ENCODE peak calls at places on chromosome 20, in six cellular contexts. O is AG10803, K is AG09309, X is BE2C, T is WERI-Rb-1, H is fibroblast of lung. D is an unnamed sample.

GRCh38 chr20:16476032-16476431 is 97.2 kb downstream of the KIF16B start:
- DNase-seq in X (peak; percentile 20), K (no peak), H (peak; percentile 30), O (peak; percentile 55), T (no peak), D (no peak)

GRCh38 chr20:1263853-1264252 is 2.2 kb upstream of the SNPH start:
- DNase-seq in O (peak; percentile 52), X (no peak), T (no peak), K (no peak), H (peak; percentile 27), D (no peak)

GRCh38 chr20:64155258-64156135 is 8.8 kb upstream of the MYT1 start:
- DNase-seq in T (peak; percentile 70), H (no peak), K (no peak), O (no peak), X (peak; percentile 70), D (no peak)

GRCh38 chr20:9999660-10000059 is 35.1 kb upstream of the ANKEF1 start:
- DNase-seq in O (peak; percentile 35), X (peak; percentile 20), T (no peak), K (no peak), H (no peak), D (no peak)

GRCh38 chr20:13207016-13207415 is 14.1 kb upstream of the ISM1 start:
- DNase-seq in O (no peak), K (no peak), H (no peak), T (no peak), X (no peak), D (no peak)

GRCh38 chr20:11437611-11438380 is 479.9 kb upstream of the BTBD3 start:
- DNase-seq in X (no peak), H (no peak), T (no peak), O (no peak), K (no peak), D (no peak)

GRCh38 chr20:58349586-58349985 is 39.4 kb upstream of the VAPB start:
- DNase-seq in O (peak; percentile 54), H (peak; percentile 77), X (no peak), K (no peak), T (no peak), D (no peak)

GRCh38 chr20:42155586-42155985 is 537.4 kb upstream of the CHD6 start:
- DNase-seq in H (no peak), X (no peak), K (no peak), T (no peak), O (no peak), D (no peak)

GRCh38 chr20:48544402-48545333 is 283.1 kb downstream of the PREX1 start:
- DNase-seq in H (no peak), K (no peak), T (peak; percentile 69), X (peak; percentile 70), O (no peak), D (no peak)

GRCh38 chr20:13671500-13672288 is 33.0 kb upstream of the TASP1 start:
- DNase-seq in K (peak; percentile 52), T (no peak), H (peak; percentile 90), O (peak; percentile 67), X (no peak), D (no peak)

GRCh38 chr20:63955281-63955845 is 853 bp downstream of the UCKL1 start:
- DNase-seq in K (no peak), T (no peak), H (peak; percentile 28), O (peak; percentile 31), X (peak; percentile 43), D (no peak)

GRCh38 chr20:46705378-46705729 is 4.1 kb upstream of the SLC2A10 start:
- DNase-seq in H (no peak), T (no peak), K (peak; percentile 88), O (peak; percentile 97), X (no peak), D (no peak)

GRCh38 chr20:63708301-63709148 is 686 bp downstream of the ZGPAT start:
- DNase-seq in K (no peak), O (no peak), H (no peak), T (peak; percentile 16), X (peak; percentile 18), D (peak; percentile 28)

GRCh38 chr20:12570371-12570770 is 438.4 kb upstream of the SPTLC3 start:
- DNase-seq in K (no peak), O (no peak), X (peak; percentile 74), T (peak; percentile 82), H (no peak), D (peak; percentile 81)

GRCh38 chr20:14634666-14635065 is 297.3 kb upstream of the FLRT3 start:
- DNase-seq in O (no peak), H (no peak), X (no peak), T (no peak), K (no peak), D (no peak)

GRCh38 chr20:63856111-63856511 is 5.2 kb upstream of the ABHD16B start:
- DNase-seq in T (no peak), X (no peak), O (no peak), K (no peak), H (no peak), D (peak; percentile 65)

DNA sequence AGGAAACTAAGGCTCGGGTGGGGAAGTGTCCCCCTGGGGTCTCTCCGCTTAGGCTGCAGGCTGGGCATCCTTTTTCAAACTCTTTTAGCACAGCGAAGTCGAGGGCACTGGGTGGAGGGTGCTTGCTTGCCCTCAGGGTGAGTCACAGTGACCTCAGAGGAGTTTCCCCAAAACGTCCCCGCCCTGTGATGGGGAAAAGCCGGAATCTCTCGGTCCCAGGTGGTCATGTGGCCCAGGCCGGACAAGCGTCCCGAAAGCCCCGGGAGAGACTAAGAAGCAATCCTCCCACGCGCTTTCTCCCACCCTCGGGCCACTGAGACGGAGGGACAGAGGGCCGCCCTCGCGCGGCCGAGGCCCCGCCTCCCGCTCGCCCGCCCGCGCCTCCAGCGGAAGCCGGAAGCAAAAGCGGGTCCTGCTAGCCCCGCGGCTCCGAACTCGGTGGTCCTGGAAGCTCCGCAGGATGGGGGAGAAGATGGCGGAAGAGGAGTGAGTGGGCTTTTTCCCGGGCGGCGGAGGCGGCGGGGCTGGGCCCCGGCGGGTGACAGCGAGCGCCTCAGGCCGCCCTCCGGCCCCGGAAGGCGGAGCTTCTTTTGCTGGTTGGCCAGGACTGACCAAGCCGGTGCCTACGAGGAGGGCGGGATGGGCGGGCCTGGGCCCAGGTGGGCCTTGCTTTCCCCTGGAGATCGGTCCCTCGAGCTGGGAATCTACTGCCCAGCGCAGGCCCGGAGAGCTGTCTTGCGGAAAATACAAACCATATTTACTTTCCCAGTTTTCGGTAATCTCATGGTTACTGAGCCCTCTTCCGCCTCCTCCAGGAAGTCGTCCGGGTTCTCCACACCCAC is at the start of gene SLC9A8:
- DNase-seq in K (no peak), O (peak; percentile 81), H (peak; percentile 82), X (peak; percentile 92), T (peak; percentile 91), D (peak; percentile 85)
- TF ChIP-seq CTCF in K (peak; percentile 30), O (peak; percentile 35), H (peak; percentile 31), X (peak; percentile 42), T (peak; percentile 57), D (peak; percentile 50)

DNA sequence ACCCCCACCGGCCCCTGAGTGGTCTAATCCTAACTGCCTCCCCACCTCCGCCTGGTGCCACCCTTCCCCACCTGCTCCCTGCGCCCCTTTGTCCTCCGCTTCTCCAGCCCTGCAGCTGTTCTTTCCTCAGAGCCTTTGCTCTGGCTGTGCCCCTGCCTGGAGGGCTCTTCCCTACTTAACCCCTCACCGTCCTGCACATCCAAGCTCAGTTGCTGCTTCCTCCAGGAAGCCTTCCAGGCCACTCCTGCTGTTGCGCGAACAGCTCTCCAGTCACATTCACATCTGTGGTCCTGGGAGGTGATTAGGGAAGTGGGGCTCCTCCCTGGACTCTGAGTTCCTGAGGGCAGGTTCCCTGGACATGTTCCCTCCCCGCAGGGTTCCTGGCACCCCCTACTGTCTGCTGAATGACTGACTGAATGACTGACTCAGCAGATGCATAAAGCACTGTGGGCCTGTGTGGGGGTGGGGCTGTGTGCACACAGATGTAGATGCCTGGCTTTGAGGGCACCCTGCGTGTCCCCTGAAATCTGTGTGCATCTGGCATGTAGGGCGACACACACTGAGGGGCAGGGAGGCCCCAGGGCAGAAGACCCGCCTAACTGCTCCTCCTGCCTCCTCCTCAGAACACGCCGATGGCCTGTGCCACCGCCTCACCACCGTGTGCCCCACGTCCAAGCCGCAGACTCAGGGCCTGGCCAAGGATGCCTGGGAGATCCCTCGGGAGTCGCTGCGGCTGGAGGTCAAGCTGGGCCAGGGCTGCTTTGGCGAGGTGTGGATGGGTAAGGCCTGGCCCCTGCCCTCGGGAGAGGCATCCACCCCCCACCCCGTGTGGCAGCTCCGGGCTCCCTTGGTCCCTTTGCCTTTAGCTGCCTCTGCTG is 51.4 kb downstream of the SRC start:
- DNase-seq in O (no peak), X (no peak), T (peak; percentile 45), H (peak; percentile 28), K (no peak), D (no peak)
- TF ChIP-seq CTCF in O (peak; percentile 5), X (peak; percentile 33), T (peak; percentile 1), H (no peak), K (peak; percentile 4), D (no peak)

GRCh38 chr20:50501970-50502745 is 8.0 kb upstream of the PTPN1 start:
- DNase-seq in T (no peak), X (no peak), H (no peak), O (no peak), K (no peak), D (no peak)

GRCh38 chr20:50508171-50508761 is 1.9 kb upstream of the PTPN1 start:
- DNase-seq in H (peak; percentile 76), K (no peak), X (no peak), T (no peak), O (peak; percentile 60), D (peak; percentile 31)

GRCh38 chr20:50504231-50504823 is 5.9 kb upstream of the PTPN1 start:
- DNase-seq in K (no peak), O (no peak), T (no peak), H (no peak), X (no peak), D (no peak)

GRCh38 chr20:50509923-50510705 is at the start of gene PTPN1:
- DNase-seq in K (peak; percentile 95), X (peak; percentile 99), T (peak; percentile 99), H (peak; percentile 98), O (peak; percentile 98), D (peak; percentile 98)

GRCh38 chr20:50506270-50506579 is 4.0 kb upstream of the PTPN1 start:
- DNase-seq in H (no peak), O (no peak), K (no peak), X (no peak), T (no peak), D (no peak)
- TF ChIP-seq CTCF in H (no peak), O (no peak), K (no peak), X (no peak), T (peak; percentile 27), D (peak; percentile 33)

GRCh38 chr20:57053067-57053466 is 213.4 kb downstream of the BMP7 start:
- DNase-seq in O (no peak), K (no peak), H (no peak), T (no peak), X (no peak), D (no peak)
- TF ChIP-seq CTCF in O (no peak), K (no peak), H (no peak), T (no peak), X (no peak), D (no peak)

GRCh38 chr20:25179439-25180089 is 15.9 kb upstream of the ENTPD6 start:
- DNase-seq in T (no peak), O (no peak), H (no peak), X (no peak), K (no peak), D (no peak)
- TF ChIP-seq CTCF in T (no peak), O (no peak), H (no peak), X (no peak), K (no peak), D (no peak)